ENCODE peak calls at places on chromosome 4, in four cellular contexts. C is hepatocyte, L is body of pancreas, Q is HL-60. J is an unnamed sample.

GRCh38 chr4:25524616-25525146 is 131.0 kb upstream of the SLC34A2 start:
- DNase-seq in C (no peak), L (no peak), Q (no peak), J (no peak)

GRCh38 chr4:169410839-169411770 is 140.3 kb upstream of the SH3RF1 start:
- DNase-seq in L (no peak), C (peak), Q (peak), J (peak)

GRCh38 chr4:56424697-56425514 is 10.5 kb downstream of the PPAT start:
- DNase-seq in C (peak), Q (peak), L (peak), J (peak)

GRCh38 chr4:156946508-156947197 is 24.9 kb downstream of the PDGFC start:
- DNase-seq in C (peak), Q (no peak), L (no peak), J (no peak)

GRCh38 chr4:140368686-140369085 is 4.8 kb upstream of the SCOC start:
- DNase-seq in C (no peak), Q (no peak), L (no peak), J (no peak)

GRCh38 chr4:69775488-69775887 is 15.1 kb upstream of the SULT1B1 start:
- DNase-seq in C (peak), Q (no peak), L (no peak), J (no peak)

GRCh38 chr4:105951198-105951597 is 55.9 kb downstream of the NPNT start:
- DNase-seq in C (peak), L (no peak), Q (no peak), J (peak)

GRCh38 chr4:37562592-37562991 is 123.6 kb downstream of the RELL1 start:
- DNase-seq in C (no peak), L (no peak), Q (no peak), J (peak)

GRCh38 chr4:10457255-10457801 is at the start of gene ZNF518B:
- DNase-seq in C (peak), Q (peak), L (peak), J (peak)

GRCh38 chr4:73067971-73068394 is 1.5 kb downstream of the COX18 start:
- DNase-seq in L (no peak), Q (no peak), C (no peak), J (peak)

GRCh38 chr4:17780461-17781071 is 855 bp downstream of the FAM184B start:
- DNase-seq in Q (no peak), C (no peak), L (no peak), J (peak)

GRCh38 chr4:158824425-158825274 is 55.8 kb downstream of the FNIP2 start:
- DNase-seq in C (no peak), L (no peak), Q (no peak), J (peak)

GRCh38 chr4:155377281-155377680 is 516 bp upstream of the MAP9 start:
- DNase-seq in L (no peak), C (no peak), Q (no peak), J (peak)

GRCh38 chr4:116942315-116942714 is 143.1 kb downstream of the TRAM1L1 start:
- DNase-seq in C (no peak), Q (no peak), L (no peak), J (no peak)

GRCh38 chr4:706834-707598 is 1.4 kb downstream of the PCGF3 start:
- DNase-seq in L (no peak), Q (no peak), C (no peak), J (no peak)

GRCh38 chr4:150782311-150782710 is 200.4 kb downstream of the MAB21L2 start:
- DNase-seq in C (no peak), L (peak), Q (no peak), J (peak)

GRCh38 chr4:82865592-82865991 is 25.4 kb downstream of the SEC31A start:
- DNase-seq in L (no peak), Q (peak), C (peak), J (peak)

GRCh38 chr4:114136067-114136466 is 156.6 kb upstream of the ARSJ start:
- DNase-seq in C (no peak), Q (no peak), L (no peak), J (no peak)

GRCh38 chr4:113979157-113979972 is at the start of gene ARSJ:
- DNase-seq in L (peak), Q (no peak), C (peak), J (peak)

DNA sequence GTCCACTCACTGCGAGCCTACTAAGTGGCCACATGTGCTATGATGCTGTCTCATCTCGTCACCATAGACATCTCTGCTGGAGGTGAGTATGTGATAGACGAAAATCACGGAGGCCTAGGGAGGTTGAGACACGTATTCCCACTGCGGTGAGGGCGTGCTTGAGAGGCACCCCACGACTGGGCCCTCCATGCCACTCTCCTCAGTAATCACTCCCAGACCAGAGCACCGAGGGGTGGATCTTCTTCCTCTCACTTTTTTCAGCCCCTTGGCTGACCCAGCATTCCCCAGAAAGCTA is 29.0 kb downstream of the AFAP1 start:
- DNase-seq in C (no peak), L (no peak), Q (no peak), J (no peak)
- H3K27ac ChIP-seq in C (peak), L (no peak), Q (no peak), J (peak)

DNA sequence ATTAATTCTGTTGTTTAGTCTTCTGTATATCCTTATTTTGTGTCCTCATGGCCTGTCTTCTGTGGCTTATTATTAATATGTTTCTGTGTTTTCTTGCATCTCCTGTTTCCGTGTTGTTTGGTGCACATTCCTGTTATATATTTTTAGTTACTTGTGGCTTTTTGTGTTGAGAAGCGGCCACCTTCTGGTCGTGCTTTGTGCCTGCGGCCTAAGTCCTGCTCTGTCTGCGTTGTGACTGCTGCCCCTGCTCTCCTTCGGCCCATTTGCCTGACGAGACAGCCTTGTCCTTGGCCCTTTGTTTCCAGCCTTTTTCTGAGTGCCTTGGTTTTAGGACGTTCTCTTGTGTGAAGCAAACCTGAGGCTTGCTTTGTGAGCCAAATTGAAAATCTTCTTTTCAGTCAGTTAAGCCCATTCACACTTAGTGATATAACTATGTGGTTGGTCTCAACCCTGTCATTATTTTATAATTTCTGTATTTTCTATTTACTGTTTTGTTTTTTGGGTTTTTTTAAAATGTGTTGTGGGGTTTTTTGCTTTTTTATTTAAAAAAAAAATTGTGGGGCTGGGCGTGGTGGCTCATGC is 43.8 kb downstream of the TNIP2 start:
- DNase-seq in C (no peak), Q (peak), L (no peak), J (peak)
- TF ChIP-seq CTCF in C (no peak), Q (no peak), L (no peak), J (peak)

DNA sequence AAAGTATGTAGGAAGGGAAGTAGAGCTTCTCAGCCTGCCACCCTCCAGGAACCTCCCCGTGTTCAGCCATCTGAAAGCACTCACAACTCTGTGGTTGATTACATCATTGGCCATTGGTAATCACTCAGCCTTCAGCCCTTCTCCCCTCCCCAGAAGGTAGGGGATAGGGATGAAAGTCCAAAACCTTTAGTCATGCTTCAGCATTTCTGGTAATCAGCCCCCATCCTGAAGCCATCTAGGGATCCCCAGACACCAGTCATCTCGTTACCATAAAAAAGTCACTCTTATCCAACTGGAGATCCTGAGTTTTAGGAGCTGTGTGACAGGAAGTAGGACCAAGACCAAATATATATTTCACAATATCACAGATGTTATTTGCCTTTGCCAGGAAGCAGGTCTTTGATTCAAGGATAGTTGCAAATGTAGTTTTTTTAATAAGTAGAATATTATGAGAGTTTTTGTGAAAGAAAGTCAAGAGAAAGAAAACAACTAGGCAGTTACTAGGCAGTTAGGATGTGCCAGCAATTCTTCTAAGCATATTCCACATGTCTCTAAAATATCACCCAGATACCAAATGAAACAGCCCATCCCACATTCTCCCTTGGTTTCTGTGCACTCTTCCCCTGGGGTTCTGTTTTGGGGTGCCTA is 364.5 kb upstream of the NOCT start:
- DNase-seq in C (peak), L (no peak), Q (peak), J (no peak)
- H3K27ac ChIP-seq in C (no peak), L (no peak), Q (no peak), J (no peak)

DNA sequence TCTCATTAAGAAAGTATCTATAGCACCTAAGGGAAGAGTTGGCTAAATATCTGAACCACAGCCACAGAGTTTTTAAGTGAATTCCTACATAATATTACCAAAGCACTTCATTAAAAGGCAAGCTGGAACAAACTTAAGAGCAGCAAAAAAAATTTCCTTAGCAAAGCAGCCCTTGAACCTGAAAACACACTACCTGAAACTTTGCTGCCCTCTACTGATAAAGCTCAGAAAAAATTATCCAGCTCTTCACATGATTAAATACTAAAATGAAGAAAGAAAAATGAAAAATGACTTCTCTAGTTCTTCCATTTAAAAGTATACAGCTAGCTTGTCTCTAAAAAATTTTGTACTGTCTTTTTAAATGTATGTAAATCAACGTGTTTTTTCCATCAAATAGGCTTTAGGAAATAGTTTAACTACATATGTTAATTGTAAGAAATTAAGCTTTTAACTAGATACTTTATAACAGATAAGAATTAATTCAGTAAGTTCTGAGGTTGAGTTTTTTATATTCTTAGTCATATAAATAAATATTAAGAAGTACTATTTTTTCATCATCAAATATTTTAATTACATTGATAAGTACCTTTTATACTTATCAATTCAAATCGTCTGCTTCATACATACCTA is 156.1 kb downstream of the STPG2 start:
- DNase-seq in Q (no peak), C (peak), L (no peak), J (peak)
- TF ChIP-seq CTCF in Q (no peak), C (peak), L (peak), J (peak)

GRCh38 chr4:7780751-7781348 is 158.8 kb downstream of the AFAP1 start:
- DNase-seq in L (no peak), C (no peak), Q (no peak), J (no peak)

GRCh38 chr4:7777871-7778523 is 161.7 kb downstream of the AFAP1 start:
- DNase-seq in Q (no peak), C (no peak), L (no peak), J (no peak)

GRCh38 chr4:7781361-7781760 is 158.3 kb downstream of the AFAP1 start:
- DNase-seq in Q (no peak), C (no peak), L (no peak), J (peak)

GRCh38 chr4:7778524-7779193 is 161.0 kb downstream of the AFAP1 start:
- DNase-seq in L (no peak), Q (no peak), C (no peak), J (no peak)

GRCh38 chr4:7779194-7779768 is 160.4 kb downstream of the AFAP1 start:
- DNase-seq in Q (no peak), L (no peak), C (no peak), J (peak)
- H3K27ac ChIP-seq in Q (no peak), L (no peak), C (no peak), J (peak)

DNA sequence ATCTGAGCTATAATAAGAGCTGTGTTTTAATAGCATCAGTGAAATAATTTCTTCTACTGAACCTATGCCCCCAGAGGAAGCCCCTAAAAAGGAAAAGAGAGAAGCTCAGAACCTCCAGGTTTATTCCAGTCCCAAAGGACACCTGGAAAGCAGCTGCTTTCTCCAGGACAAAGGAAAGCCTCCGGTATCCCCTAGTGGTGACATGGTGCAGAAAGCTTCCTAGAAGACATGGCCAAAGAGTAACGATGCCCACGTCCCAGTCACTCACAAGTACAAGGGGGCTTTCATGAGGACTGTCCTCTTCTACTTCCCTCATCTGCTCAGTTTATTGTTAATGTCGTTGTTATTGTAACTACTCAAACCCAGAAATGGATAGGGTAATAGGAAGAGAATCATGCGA is 343.9 kb downstream of the UNC5C start:
- DNase-seq in L (no peak), Q (no peak), C (no peak), J (peak)
- TF ChIP-seq CTCF in L (no peak), Q (no peak), C (peak), J (no peak)

GRCh38 chr4:41215155-41215554 is 813 bp upstream of the APBB2 start:
- DNase-seq in C (peak), L (no peak), Q (no peak), J (no peak)
- H3K27ac ChIP-seq in C (peak), L (peak), Q (no peak), J (no peak)

GRCh38 chr4:40046311-40046980 is 10.2 kb upstream of the N4BP2 start:
- DNase-seq in C (peak), Q (no peak), L (peak), J (peak)
- TF ChIP-seq CTCF in C (no peak), Q (no peak), L (peak), J (no peak)

GRCh38 chr4:145132521-145133098 is 34.5 kb downstream of the ABCE1 start:
- DNase-seq in L (peak), C (no peak), Q (peak), J (peak)
- H3K27ac ChIP-seq in L (no peak), C (no peak), Q (peak), J (peak)

GRCh38 chr4:97153042-97153441 is 990.2 kb downstream of the STPG2 start:
- DNase-seq in C (peak), Q (no peak), L (no peak), J (peak)
- TF ChIP-seq CTCF in C (peak), Q (no peak), L (peak), J (no peak)